ENCODE peak calls at places on chromosomes 11 and 22, in six cellular contexts. One of them, this sample, is unnamed.

GRCh38 chr11:22633354-22633902 is 7.8 kb upstream of the FANCF start:
- DNase-seq in Peyer's patch: no peak
- DNase-seq in HL-60: no peak
- DNase-seq in HCT116: no peak
- DNase-seq in ovary: no peak
- DNase-seq in spleen: no peak
- DNase-seq in this sample: no peak

GRCh38 chr11:69172674-69173073 is 16.9 kb downstream of the SMIM38 start:
- DNase-seq in HL-60: no peak
- DNase-seq in Peyer's patch: no peak
- DNase-seq in ovary: no peak
- DNase-seq in HCT116: peak
- DNase-seq in spleen: peak
- DNase-seq in this sample: no peak

GRCh38 chr11:9462172-9462799 is 1.5 kb downstream of the ZNF143 start:
- DNase-seq in spleen: peak
- DNase-seq in HCT116: no peak
- DNase-seq in Peyer's patch: no peak
- DNase-seq in HL-60: no peak
- DNase-seq in ovary: no peak
- DNase-seq in this sample: no peak

GRCh38 chr22:49726022-49726681 is 101.5 kb downstream of the BRD1 start:
- DNase-seq in HCT116: no peak
- DNase-seq in Peyer's patch: no peak
- DNase-seq in ovary: no peak
- DNase-seq in HL-60: no peak
- DNase-seq in spleen: no peak
- DNase-seq in this sample: no peak

GRCh38 chr22:28568099-28568498 is 111.5 kb downstream of the TTC28 start:
- DNase-seq in ovary: no peak
- DNase-seq in spleen: no peak
- DNase-seq in Peyer's patch: no peak
- DNase-seq in HCT116: no peak
- DNase-seq in HL-60: no peak
- DNase-seq in this sample: no peak

GRCh38 chr11:57903441-57904123 is 120.1 kb upstream of the OR9Q1 start:
- DNase-seq in ovary: no peak
- DNase-seq in Peyer's patch: no peak
- DNase-seq in HL-60: no peak
- DNase-seq in spleen: no peak
- DNase-seq in HCT116: peak
- DNase-seq in this sample: no peak

GRCh38 chr11:69167130-69167915 is 11.6 kb downstream of the SMIM38 start:
- DNase-seq in Peyer's patch: no peak
- DNase-seq in ovary: no peak
- DNase-seq in spleen: no peak
- DNase-seq in HL-60: no peak
- DNase-seq in HCT116: no peak
- DNase-seq in this sample: no peak

GRCh38 chr11:45852712-45853101 is 5.4 kb downstream of the CRY2 start:
- DNase-seq in spleen: no peak
- DNase-seq in HL-60: no peak
- DNase-seq in ovary: no peak
- DNase-seq in Peyer's patch: no peak
- DNase-seq in HCT116: no peak
- DNase-seq in this sample: no peak

GRCh38 chr11:68653486-68654430 is 30.6 kb upstream of the GAL start:
- DNase-seq in Peyer's patch: no peak
- DNase-seq in HCT116: no peak
- DNase-seq in HL-60: no peak
- DNase-seq in ovary: no peak
- DNase-seq in spleen: no peak
- DNase-seq in this sample: peak

GRCh38 chr22:27331526-27332281 is 469.9 kb downstream of the MN1 start:
- DNase-seq in ovary: peak
- DNase-seq in HL-60: peak
- DNase-seq in spleen: no peak
- DNase-seq in HCT116: no peak
- DNase-seq in Peyer's patch: no peak
- DNase-seq in this sample: peak

GRCh38 chr22:44638966-44639739 is 62.9 kb upstream of the PRR5 start:
- DNase-seq in spleen: peak
- DNase-seq in Peyer's patch: no peak
- DNase-seq in ovary: peak
- DNase-seq in HCT116: no peak
- DNase-seq in HL-60: no peak
- DNase-seq in this sample: no peak

GRCh38 chr11:128692750-128693578 is 908 bp upstream of the FLI1 start:
- DNase-seq in ovary: no peak
- DNase-seq in HL-60: no peak
- DNase-seq in spleen: peak
- DNase-seq in HCT116: no peak
- DNase-seq in Peyer's patch: no peak
- DNase-seq in this sample: no peak

GRCh38 chr11:8288824-8289223 is 25.1 kb upstream of the LMO1 start:
- DNase-seq in spleen: peak
- DNase-seq in HCT116: no peak
- DNase-seq in Peyer's patch: no peak
- DNase-seq in HL-60: no peak
- DNase-seq in ovary: no peak
- DNase-seq in this sample: no peak

GRCh38 chr11:109085708-109086373 is 336.1 kb upstream of the C11orf87 start:
- DNase-seq in Peyer's patch: no peak
- DNase-seq in ovary: no peak
- DNase-seq in HL-60: no peak
- DNase-seq in spleen: no peak
- DNase-seq in HCT116: no peak
- DNase-seq in this sample: no peak

GRCh38 chr11:1557904-1558831 is 13.9 kb downstream of the DUSP8 start:
- DNase-seq in Peyer's patch: no peak
- DNase-seq in HL-60: no peak
- DNase-seq in HCT116: no peak
- DNase-seq in ovary: peak
- DNase-seq in spleen: peak
- DNase-seq in this sample: peak

GRCh38 chr11:102429691-102430090 is 22.9 kb downstream of the TMEM123 start:
- DNase-seq in ovary: no peak
- DNase-seq in HCT116: no peak
- DNase-seq in spleen: no peak
- DNase-seq in Peyer's patch: no peak
- DNase-seq in HL-60: no peak
- DNase-seq in this sample: no peak

GRCh38 chr22:42313804-42314581 is 43.5 kb upstream of the TCF20 start:
- DNase-seq in spleen: no peak
- DNase-seq in Peyer's patch: peak
- DNase-seq in HCT116: peak
- DNase-seq in ovary: peak
- DNase-seq in HL-60: peak
- DNase-seq in this sample: no peak

GRCh38 chr11:22432331-22433065 is 94.3 kb downstream of the SLC17A6 start:
- DNase-seq in Peyer's patch: no peak
- DNase-seq in HL-60: no peak
- DNase-seq in spleen: peak
- DNase-seq in HCT116: no peak
- DNase-seq in ovary: peak
- DNase-seq in this sample: no peak

GRCh38 chr11:91513734-91514133 is 710.9 kb upstream of the FAT3 start:
- DNase-seq in spleen: no peak
- DNase-seq in HL-60: no peak
- DNase-seq in ovary: no peak
- DNase-seq in HCT116: no peak
- DNase-seq in Peyer's patch: no peak
- DNase-seq in this sample: no peak

DNA sequence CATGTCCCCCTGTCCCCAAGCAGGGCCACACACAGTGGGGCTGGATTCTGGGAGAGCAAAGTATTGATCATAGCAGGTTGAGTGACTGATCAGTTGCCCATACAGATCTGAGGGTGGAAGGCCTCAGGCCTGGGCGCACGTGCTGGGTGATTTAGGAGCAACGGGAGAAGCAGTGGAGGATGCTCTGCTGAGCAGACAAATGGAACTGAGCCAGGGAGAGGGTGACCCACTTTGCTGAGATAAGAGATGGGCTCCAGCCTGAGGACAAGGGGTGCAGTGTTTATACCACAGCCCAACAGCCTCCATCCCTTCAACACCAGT is 15.0 kb downstream of the GNAZ start:
- DNase-seq in Peyer's patch: no peak
- DNase-seq in HL-60: no peak
- DNase-seq in spleen: no peak
- DNase-seq in HCT116: no peak
- DNase-seq in ovary: no peak
- DNase-seq in this sample: no peak
- H3K4me3 ChIP-seq in Peyer's patch: no peak
- H3K4me3 ChIP-seq in HL-60: no peak
- H3K4me3 ChIP-seq in spleen: no peak
- H3K4me3 ChIP-seq in HCT116: no peak
- H3K4me3 ChIP-seq in ovary: no peak
- H3K4me3 ChIP-seq in this sample: no peak

DNA sequence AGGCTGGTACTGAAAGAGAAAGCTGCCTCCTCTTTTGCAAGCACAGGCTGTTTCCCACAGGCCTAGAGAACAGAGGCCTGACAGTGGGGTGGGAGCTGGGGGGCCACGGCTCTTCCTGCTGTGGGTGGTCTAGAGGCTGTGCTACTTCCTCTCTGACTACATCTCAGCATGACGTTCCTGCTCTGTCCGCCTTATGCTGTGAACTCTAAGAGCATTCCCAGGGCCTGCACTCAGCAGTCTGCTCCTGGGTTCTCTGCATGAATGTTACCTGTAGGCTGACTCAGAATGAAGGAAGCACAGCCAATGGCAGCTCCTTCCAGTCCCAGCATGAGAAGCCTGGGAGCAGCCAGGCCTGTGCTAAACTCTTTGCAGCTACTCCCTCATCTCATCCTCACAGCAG is 534.3 kb downstream of the NTM start:
- DNase-seq in HCT116: no peak
- DNase-seq in Peyer's patch: no peak
- DNase-seq in ovary: no peak
- DNase-seq in spleen: no peak
- DNase-seq in HL-60: no peak
- DNase-seq in this sample: no peak
- H3K27ac ChIP-seq in HCT116: no peak
- H3K27ac ChIP-seq in Peyer's patch: no peak
- H3K27ac ChIP-seq in ovary: no peak
- H3K27ac ChIP-seq in spleen: no peak
- H3K27ac ChIP-seq in HL-60: no peak
- H3K27ac ChIP-seq in this sample: no peak

GRCh38 chr11:84295815-84296214 is 1009.6 kb upstream of the CCDC90B start:
- DNase-seq in spleen: no peak
- DNase-seq in ovary: no peak
- DNase-seq in Peyer's patch: no peak
- DNase-seq in HCT116: no peak
- DNase-seq in HL-60: no peak
- DNase-seq in this sample: no peak

DNA sequence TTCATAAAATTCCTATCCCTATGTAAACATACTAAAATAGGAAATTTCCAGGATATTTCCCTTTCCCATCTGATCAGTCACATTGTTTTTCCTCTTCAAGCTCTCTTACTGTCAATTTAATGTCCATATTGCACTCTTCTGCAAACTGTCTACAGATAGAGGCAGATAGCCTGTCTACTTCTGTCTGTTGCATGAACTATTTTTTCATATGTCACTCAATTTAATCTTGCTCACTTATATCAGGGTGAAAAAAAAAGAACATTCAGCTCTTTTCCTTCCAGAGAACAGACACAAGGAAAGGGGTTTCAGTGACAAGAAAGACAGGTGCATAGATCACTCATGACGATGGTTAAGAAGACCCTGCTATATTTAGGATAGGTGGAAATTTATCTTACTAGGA is 1013.9 kb upstream of the CCDC90B start:
- DNase-seq in HL-60: no peak
- DNase-seq in Peyer's patch: no peak
- DNase-seq in spleen: no peak
- DNase-seq in HCT116: no peak
- DNase-seq in ovary: no peak
- DNase-seq in this sample: no peak
- TF ChIP-seq CTCF in HL-60: no peak
- TF ChIP-seq CTCF in Peyer's patch: no peak
- TF ChIP-seq CTCF in spleen: no peak
- TF ChIP-seq CTCF in HCT116: no peak
- TF ChIP-seq CTCF in ovary: no peak
- TF ChIP-seq CTCF in this sample: no peak

GRCh38 chr11:12195773-12196172 is 85.4 kb downstream of the MICAL2 start:
- DNase-seq in Peyer's patch: peak
- DNase-seq in HL-60: no peak
- DNase-seq in ovary: no peak
- DNase-seq in HCT116: no peak
- DNase-seq in spleen: no peak
- DNase-seq in this sample: no peak
- H3K4me3 ChIP-seq in Peyer's patch: peak
- H3K4me3 ChIP-seq in HL-60: no peak
- H3K4me3 ChIP-seq in ovary: no peak
- H3K4me3 ChIP-seq in HCT116: no peak
- H3K4me3 ChIP-seq in spleen: peak
- H3K4me3 ChIP-seq in this sample: no peak